ENCODE peak calls at places on chromosomes 4 and X, in seven cellular contexts. A is mesendoderm, S is IMR-90, F is neuronal stem cell, U is H1, C is mesenchymal stem cell, L is trophoblast cell. X is an unnamed sample.
A peak's percentile ranks its signal among the peaks of the same experiment; 100 is the strongest.

GRCh38 chr4:138938371-138938699 is 77.2 kb upstream of the NOCT start:
- DNase-seq in F (peak; percentile 35), S (peak; percentile 65), L (no peak), C (peak; percentile 64), A (peak; percentile 68), U (no peak), X (no peak)

GRCh38 chr4:184649971-184650855 is 675 bp downstream of the PRIMPOL start:
- DNase-seq in L (peak; percentile 34), C (peak; percentile 69), F (peak; percentile 11), U (no peak), A (peak; percentile 60), S (peak; percentile 65), X (no peak)

GRCh38 chrX:148311544-148311943 is 188.9 kb upstream of the AFF2 start:
- DNase-seq in A (no peak), F (no peak), S (no peak), C (no peak), U (no peak), L (no peak), X (no peak)

GRCh38 chrX:3219667-3220066 is 126.8 kb downstream of the MXRA5 start:
- DNase-seq in S (no peak), A (no peak), F (no peak), L (no peak), U (no peak), C (no peak), X (no peak)

GRCh38 chr4:2060578-2061207 is 1.6 kb downstream of the NAT8L start:
- DNase-seq in S (no peak), F (no peak), A (peak; percentile 66), U (peak; percentile 27), L (peak; percentile 15), C (no peak), X (peak; percentile 77)

GRCh38 chr4:154779362-154779947 is 1.6 kb upstream of the RBM46 start:
- DNase-seq in F (peak; percentile 0), L (no peak), C (peak; percentile 5), S (peak; percentile 39), A (peak; percentile 46), U (no peak), X (no peak)

GRCh38 chr4:4302001-4302400 is 11.9 kb downstream of the ZBTB49 start:
- DNase-seq in S (no peak), C (no peak), L (no peak), U (no peak), F (no peak), A (no peak), X (no peak)

GRCh38 chrX:109393859-109394258 is 88.0 kb downstream of the GUCY2F start:
- DNase-seq in L (no peak), S (no peak), F (no peak), A (peak; percentile 65), C (no peak), U (no peak), X (peak; percentile 55)

GRCh38 chrX:45824471-45824870 is 623.8 kb upstream of the DIPK2B start:
- DNase-seq in S (peak; percentile 96), L (peak; percentile 73), U (no peak), F (no peak), A (peak; percentile 66), C (peak; percentile 91), X (no peak)

GRCh38 chrX:134622056-134622812 is 36.0 kb downstream of the PLAC1 start:
- DNase-seq in F (no peak), L (no peak), A (peak; percentile 84), C (peak; percentile 87), U (peak; percentile 39), S (peak; percentile 89), X (peak; percentile 35)

GRCh38 chrX:68912113-68912980 is 83.5 kb downstream of the EFNB1 start:
- DNase-seq in S (no peak), F (peak; percentile 49), A (peak; percentile 84), C (peak; percentile 75), L (peak; percentile 58), U (no peak), X (peak; percentile 59)

GRCh38 chrX:15336023-15336413 is 695 bp upstream of the PIGA start:
- DNase-seq in U (no peak), C (peak; percentile 90), F (no peak), L (peak; percentile 80), S (peak; percentile 84), A (peak; percentile 45), X (no peak)

GRCh38 chrX:3144651-3145050 is 103.4 kb downstream of the ARSF start:
- DNase-seq in F (no peak), C (no peak), L (no peak), U (no peak), A (no peak), S (no peak), X (no peak)

GRCh38 chr4:94298725-94299252 is 43.8 kb downstream of the HPGDS start:
- DNase-seq in L (no peak), F (no peak), C (no peak), A (no peak), S (no peak), U (no peak), X (no peak)

GRCh38 chrX:40867352-40867751 is 132.0 kb upstream of the MED14 start:
- DNase-seq in C (peak; percentile 15), L (no peak), A (peak; percentile 43), F (no peak), S (peak; percentile 39), U (no peak), X (no peak)

GRCh38 chr4:53688186-53688790 is 97.0 kb upstream of the LNX1 start:
- DNase-seq in A (no peak), F (no peak), C (peak; percentile 99), L (peak; percentile 75), U (no peak), S (peak; percentile 100), X (no peak)

GRCh38 chr4:19349416-19349815 is 902.3 kb upstream of the SLIT2 start:
- DNase-seq in C (no peak), U (no peak), F (no peak), L (no peak), A (no peak), S (no peak), X (no peak)

GRCh38 chr4:56627375-56627774 is 53.7 kb downstream of the HOPX start:
- DNase-seq in C (no peak), A (no peak), S (no peak), U (no peak), L (no peak), F (no peak), X (no peak)
- H3K23ac ChIP-seq in C (no peak overlapping the region), A (no peak overlapping the region), S (no peak overlapping the region), U (no peak overlapping the region), L (no peak overlapping the region), F (no peak overlapping the region), X (no peak overlapping the region)

GRCh38 chrX:125326599-125326998 is 6.9 kb downstream of the TEX13C start:
- DNase-seq in F (no peak), S (no peak), L (no peak), A (no peak), U (no peak), C (no peak), X (no peak)
- H3K23ac ChIP-seq in F (no peak overlapping the region), S (no peak overlapping the region), L (no peak overlapping the region), A (no peak overlapping the region), U (no peak overlapping the region), C (no peak overlapping the region), X (no peak overlapping the region)

DNA sequence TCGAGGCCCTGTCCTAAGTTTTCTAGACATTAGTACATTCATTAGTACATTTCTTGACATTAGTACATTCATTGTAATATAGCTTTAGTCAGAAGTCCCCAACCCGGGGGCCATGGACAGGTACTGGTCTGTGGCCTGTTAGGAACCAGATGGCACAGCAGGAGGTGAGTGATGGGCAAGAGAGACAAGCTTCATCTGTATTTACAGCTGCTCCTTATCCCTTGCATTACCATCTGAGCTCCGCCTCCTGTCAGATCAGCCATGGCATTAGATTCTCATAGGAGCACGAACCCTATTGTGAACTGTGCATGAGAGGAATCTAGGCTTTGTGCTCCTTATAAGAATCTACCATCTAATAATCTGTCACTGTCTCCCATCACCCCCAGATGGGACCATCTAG is 48.0 kb downstream of the GATB start:
- DNase-seq in S (no peak), C (no peak), L (no peak), U (no peak), A (no peak), F (no peak), X (no peak)
- H3K23ac ChIP-seq in S (no peak overlapping the region), C (no peak overlapping the region), L (no peak overlapping the region), U (no peak overlapping the region), A (no peak overlapping the region), F (no peak overlapping the region), X (no peak overlapping the region)

DNA sequence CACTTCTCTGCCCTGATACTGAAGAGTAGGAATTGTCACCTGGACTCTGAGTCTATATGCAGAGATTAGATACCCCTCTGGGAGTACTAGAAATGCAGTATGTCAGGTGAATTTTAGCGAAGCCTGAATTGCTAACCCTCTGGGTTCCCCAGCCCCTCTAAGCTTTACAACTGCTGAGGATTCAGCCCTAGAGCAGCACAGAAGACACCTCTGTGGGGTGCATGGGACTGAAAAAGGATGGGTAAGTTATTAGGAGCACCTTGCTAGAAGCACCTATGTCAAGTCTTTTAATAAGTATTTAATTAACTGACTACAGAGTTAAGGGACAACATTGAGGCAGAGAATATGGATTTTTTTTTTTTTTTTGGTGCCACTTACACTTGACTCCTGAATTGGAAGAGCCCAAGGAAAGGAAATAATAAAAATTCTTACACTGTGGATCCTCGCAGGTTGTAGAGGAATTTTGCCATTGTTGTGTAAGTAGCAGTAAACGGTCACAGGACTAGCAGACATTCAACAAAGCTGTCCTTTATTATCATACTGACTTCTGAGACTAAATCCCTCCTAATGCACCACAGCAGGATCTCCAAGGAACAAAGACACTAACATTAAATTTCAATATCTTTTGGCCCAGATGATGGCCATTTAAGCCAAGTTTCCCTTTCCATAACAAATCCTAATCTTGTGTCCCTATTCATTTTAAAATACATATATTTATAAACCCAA is 253.2 kb downstream of the ANKRD50 start:
- DNase-seq in S (no peak), C (no peak), A (peak; percentile 33), U (peak; percentile 38), F (no peak), L (no peak), X (no peak)
- H3K23ac ChIP-seq in S (no peak overlapping the region), C (no peak overlapping the region), A (no peak overlapping the region), U (no peak overlapping the region), F (no peak overlapping the region), L (no peak overlapping the region), X (no peak overlapping the region)

GRCh38 chr4:127249066-127249766 is 383.5 kb upstream of the INTU start:
- DNase-seq in S (peak; percentile 54), A (no peak), U (no peak), L (no peak), F (no peak), C (peak; percentile 73), X (no peak)

GRCh38 chr4:127250577-127250976 is 382.2 kb upstream of the INTU start:
- DNase-seq in A (no peak), U (no peak), L (no peak), C (no peak), F (no peak), S (no peak), X (no peak)

GRCh38 chr4:127251423-127251822 is 381.3 kb upstream of the INTU start:
- DNase-seq in F (no peak), U (no peak), L (no peak), S (peak; percentile 62), A (no peak), C (peak; percentile 66), X (no peak)

GRCh38 chr4:127247293-127247952 is 385.3 kb upstream of the INTU start:
- DNase-seq in S (no peak), L (no peak), F (no peak), A (no peak), C (no peak), U (no peak), X (no peak)

GRCh38 chr4:127249767-127250108 is 383.0 kb upstream of the INTU start:
- DNase-seq in U (no peak), S (no peak), L (no peak), A (no peak), C (no peak), F (no peak), X (no peak)
- H3K23ac ChIP-seq in U (no peak overlapping the region), S (no peak overlapping the region), L (no peak overlapping the region), A (no peak overlapping the region), C (no peak overlapping the region), F (no peak overlapping the region), X (no peak overlapping the region)

GRCh38 chrX:9526965-9527364 is 62.1 kb downstream of the TBL1X start:
- DNase-seq in F (no peak), S (no peak), A (no peak), U (no peak), C (no peak), L (no peak), X (no peak)
- H3K23ac ChIP-seq in F (no peak overlapping the region), S (no peak overlapping the region), A (no peak overlapping the region), U (no peak overlapping the region), C (no peak overlapping the region), L (no peak overlapping the region), X (no peak overlapping the region)